ENCODE peak calls at places on chromosomes 2 and 18, in seven cellular contexts. One of them, this sample, is unnamed.

GRCh38 chr2:128403814-128404708 is 85.4 kb upstream of the HS6ST1 start:
- DNase-seq in NCI-H345: no peak
- DNase-seq in IMR-90: no peak
- DNase-seq in fibroblast of mammary gland: no peak
- DNase-seq in AG04449: no peak
- DNase-seq in HepG2: no peak
- DNase-seq in PC-3: no peak
- DNase-seq in this sample: no peak

GRCh38 chr2:7450188-7451156 is 533.3 kb downstream of the RNF144A start:
- DNase-seq in IMR-90: no peak
- DNase-seq in PC-3: no peak
- DNase-seq in fibroblast of mammary gland: no peak
- DNase-seq in HepG2: no peak
- DNase-seq in AG04449: no peak
- DNase-seq in NCI-H345: no peak
- DNase-seq in this sample: no peak

GRCh38 chr18:48679236-48679635 is 140.4 kb downstream of the CTIF start:
- DNase-seq in AG04449: no peak
- DNase-seq in fibroblast of mammary gland: peak; percentile 31
- DNase-seq in IMR-90: no peak
- DNase-seq in HepG2: no peak
- DNase-seq in PC-3: no peak
- DNase-seq in NCI-H345: no peak
- DNase-seq in this sample: peak; percentile 8

GRCh38 chr2:159744363-159744762 is 32.1 kb downstream of the MARCHF7 start:
- DNase-seq in fibroblast of mammary gland: no peak
- DNase-seq in PC-3: no peak
- DNase-seq in HepG2: no peak
- DNase-seq in IMR-90: peak; percentile 56
- DNase-seq in NCI-H345: no peak
- DNase-seq in AG04449: peak; percentile 24
- DNase-seq in this sample: no peak

GRCh38 chr2:173414823-173415322 is 60.2 kb downstream of the CDCA7 start:
- DNase-seq in NCI-H345: no peak
- DNase-seq in IMR-90: peak; percentile 57
- DNase-seq in AG04449: no peak
- DNase-seq in fibroblast of mammary gland: peak; percentile 74
- DNase-seq in HepG2: no peak
- DNase-seq in PC-3: peak; percentile 82
- DNase-seq in this sample: no peak

GRCh38 chr2:57126410-57126809 is 920.2 kb upstream of the VRK2 start:
- DNase-seq in IMR-90: no peak
- DNase-seq in AG04449: no peak
- DNase-seq in HepG2: no peak
- DNase-seq in NCI-H345: no peak
- DNase-seq in fibroblast of mammary gland: no peak
- DNase-seq in PC-3: no peak
- DNase-seq in this sample: no peak

GRCh38 chr2:25347846-25348245 is 6.1 kb upstream of the DNMT3A start:
- DNase-seq in fibroblast of mammary gland: no peak
- DNase-seq in NCI-H345: no peak
- DNase-seq in HepG2: no peak
- DNase-seq in AG04449: no peak
- DNase-seq in PC-3: no peak
- DNase-seq in IMR-90: peak; percentile 73
- DNase-seq in this sample: no peak

GRCh38 chr2:43228782-43229659 is 2.6 kb upstream of the ZFP36L2 start:
- DNase-seq in AG04449: no peak
- DNase-seq in fibroblast of mammary gland: peak; percentile 51
- DNase-seq in NCI-H345: no peak
- DNase-seq in IMR-90: no peak
- DNase-seq in PC-3: peak; percentile 13
- DNase-seq in HepG2: no peak
- DNase-seq in this sample: no peak

GRCh38 chr2:67752964-67753363 is 309.8 kb downstream of the C1D start:
- DNase-seq in NCI-H345: no peak
- DNase-seq in HepG2: no peak
- DNase-seq in IMR-90: peak; percentile 91
- DNase-seq in PC-3: peak; percentile 71
- DNase-seq in AG04449: peak; percentile 58
- DNase-seq in fibroblast of mammary gland: peak; percentile 88
- DNase-seq in this sample: peak; percentile 31

GRCh38 chr2:231674587-231675334 is 33.6 kb upstream of the PTMA start:
- DNase-seq in AG04449: no peak
- DNase-seq in PC-3: peak; percentile 67
- DNase-seq in IMR-90: peak; percentile 43
- DNase-seq in NCI-H345: peak; percentile 60
- DNase-seq in HepG2: peak; percentile 69
- DNase-seq in fibroblast of mammary gland: peak; percentile 34
- DNase-seq in this sample: no peak

GRCh38 chr2:196289000-196289399 is 117.6 kb upstream of the STK17B start:
- DNase-seq in fibroblast of mammary gland: no peak
- DNase-seq in AG04449: no peak
- DNase-seq in HepG2: no peak
- DNase-seq in PC-3: no peak
- DNase-seq in NCI-H345: no peak
- DNase-seq in IMR-90: no peak
- DNase-seq in this sample: no peak

GRCh38 chr2:161373939-161374338 is 42.2 kb upstream of the TBR1 start:
- DNase-seq in IMR-90: peak; percentile 34
- DNase-seq in NCI-H345: no peak
- DNase-seq in fibroblast of mammary gland: peak; percentile 11
- DNase-seq in AG04449: peak; percentile 17
- DNase-seq in PC-3: no peak
- DNase-seq in HepG2: no peak
- DNase-seq in this sample: no peak

GRCh38 chr18:11520536-11520935 is 88.9 kb upstream of the SLC35G4 start:
- DNase-seq in PC-3: no peak
- DNase-seq in HepG2: no peak
- DNase-seq in IMR-90: no peak
- DNase-seq in fibroblast of mammary gland: no peak
- DNase-seq in AG04449: no peak
- DNase-seq in NCI-H345: no peak
- DNase-seq in this sample: no peak

GRCh38 chr2:2827237-2827636 is 496.2 kb upstream of the MYT1L start:
- DNase-seq in NCI-H345: no peak
- DNase-seq in IMR-90: no peak
- DNase-seq in fibroblast of mammary gland: no peak
- DNase-seq in AG04449: no peak
- DNase-seq in HepG2: no peak
- DNase-seq in PC-3: no peak
- DNase-seq in this sample: no peak

GRCh38 chr2:29705636-29706035 is 215.8 kb downstream of the ALK start:
- DNase-seq in IMR-90: no peak
- DNase-seq in AG04449: no peak
- DNase-seq in PC-3: no peak
- DNase-seq in NCI-H345: peak; percentile 76
- DNase-seq in HepG2: no peak
- DNase-seq in fibroblast of mammary gland: no peak
- DNase-seq in this sample: no peak

GRCh38 chr2:94762600-94762999 is 108.6 kb upstream of the TEKT4 start:
- DNase-seq in AG04449: no peak
- DNase-seq in IMR-90: no peak
- DNase-seq in PC-3: peak; percentile 34
- DNase-seq in HepG2: peak; percentile 15
- DNase-seq in NCI-H345: no peak
- DNase-seq in fibroblast of mammary gland: no peak
- DNase-seq in this sample: no peak

GRCh38 chr18:36179562-36180334 is 7.5 kb upstream of the MOCOS start:
- DNase-seq in IMR-90: peak; percentile 96
- DNase-seq in PC-3: no peak
- DNase-seq in fibroblast of mammary gland: peak; percentile 87
- DNase-seq in NCI-H345: no peak
- DNase-seq in AG04449: no peak
- DNase-seq in HepG2: no peak
- DNase-seq in this sample: peak; percentile 81

GRCh38 chr2:240449764-240450531 is 14.5 kb downstream of the GPC1 start:
- DNase-seq in HepG2: no peak
- DNase-seq in IMR-90: peak; percentile 38
- DNase-seq in PC-3: no peak
- DNase-seq in fibroblast of mammary gland: no peak
- DNase-seq in NCI-H345: peak; percentile 86
- DNase-seq in AG04449: no peak
- DNase-seq in this sample: no peak

GRCh38 chr2:44549856-44550255 is 188.1 kb downstream of the CAMKMT start:
- DNase-seq in NCI-H345: no peak
- DNase-seq in AG04449: no peak
- DNase-seq in fibroblast of mammary gland: peak; percentile 50
- DNase-seq in PC-3: peak; percentile 82
- DNase-seq in IMR-90: no peak
- DNase-seq in HepG2: no peak
- DNase-seq in this sample: no peak